ENCODE peak calls at places on chromosomes 3 and 15, in ten cellular contexts. One of them, this sample, is unnamed.

GRCh38 chr15:49179433-49180190 is 9.6 kb downstream of the GALK2 start:
- DNase-seq in RPMI8226: no peak
- DNase-seq in iPS DF 6.9: no peak
- DNase-seq in GM18507: no peak
- DNase-seq in stimulated activated CD4-positive, alpha-beta T cell treated with anti-CD3 and anti-CD28 coated beads, Interleukin-2, amount 100 ng/mL, for 24 hours: no peak
- DNase-seq in dorsolateral prefrontal cortex: no peak
- DNase-seq in fibroblast of pulmonary artery: no peak
- DNase-seq in MG63: no peak
- DNase-seq in nephron progenitor cell: no peak
- DNase-seq in skeletal muscle cell: no peak
- DNase-seq in this sample: no peak

GRCh38 chr3:28101672-28102071 is 139.7 kb upstream of the CMC1 start:
- DNase-seq in RPMI8226: no peak
- DNase-seq in nephron progenitor cell: no peak
- DNase-seq in stimulated activated CD4-positive, alpha-beta T cell treated with anti-CD3 and anti-CD28 coated beads, Interleukin-2, amount 100 ng/mL, for 24 hours: no peak
- DNase-seq in iPS DF 6.9: no peak
- DNase-seq in skeletal muscle cell: no peak
- DNase-seq in fibroblast of pulmonary artery: no peak
- DNase-seq in MG63: no peak
- DNase-seq in dorsolateral prefrontal cortex: no peak
- DNase-seq in GM18507: no peak
- DNase-seq in this sample: no peak

GRCh38 chr3:194598771-194599557 is 34.3 kb downstream of the TMEM44 start:
- DNase-seq in iPS DF 6.9: no peak
- DNase-seq in fibroblast of pulmonary artery: peak
- DNase-seq in GM18507: no peak
- DNase-seq in MG63: peak
- DNase-seq in dorsolateral prefrontal cortex: no peak
- DNase-seq in RPMI8226: no peak
- DNase-seq in nephron progenitor cell: no peak
- DNase-seq in skeletal muscle cell: no peak
- DNase-seq in stimulated activated CD4-positive, alpha-beta T cell treated with anti-CD3 and anti-CD28 coated beads, Interleukin-2, amount 100 ng/mL, for 24 hours: no peak
- DNase-seq in this sample: peak

GRCh38 chr3:131596884-131597283 is 94.1 kb upstream of the MRPL3 start:
- DNase-seq in dorsolateral prefrontal cortex: no peak
- DNase-seq in skeletal muscle cell: no peak
- DNase-seq in stimulated activated CD4-positive, alpha-beta T cell treated with anti-CD3 and anti-CD28 coated beads, Interleukin-2, amount 100 ng/mL, for 24 hours: no peak
- DNase-seq in RPMI8226: no peak
- DNase-seq in MG63: no peak
- DNase-seq in GM18507: no peak
- DNase-seq in fibroblast of pulmonary artery: no peak
- DNase-seq in iPS DF 6.9: no peak
- DNase-seq in nephron progenitor cell: no peak
- DNase-seq in this sample: no peak

GRCh38 chr3:50279255-50280016 is 549 bp downstream of the LSMEM2 start:
- DNase-seq in skeletal muscle cell: no peak
- DNase-seq in GM18507: no peak
- DNase-seq in nephron progenitor cell: no peak
- DNase-seq in RPMI8226: no peak
- DNase-seq in iPS DF 6.9: no peak
- DNase-seq in fibroblast of pulmonary artery: no peak
- DNase-seq in MG63: no peak
- DNase-seq in stimulated activated CD4-positive, alpha-beta T cell treated with anti-CD3 and anti-CD28 coated beads, Interleukin-2, amount 100 ng/mL, for 24 hours: no peak
- DNase-seq in dorsolateral prefrontal cortex: no peak
- DNase-seq in this sample: no peak

GRCh38 chr3:21330293-21330692 is 420.7 kb downstream of the ZNF385D start:
- DNase-seq in stimulated activated CD4-positive, alpha-beta T cell treated with anti-CD3 and anti-CD28 coated beads, Interleukin-2, amount 100 ng/mL, for 24 hours: no peak
- DNase-seq in RPMI8226: peak
- DNase-seq in iPS DF 6.9: no peak
- DNase-seq in MG63: no peak
- DNase-seq in nephron progenitor cell: no peak
- DNase-seq in GM18507: no peak
- DNase-seq in fibroblast of pulmonary artery: no peak
- DNase-seq in dorsolateral prefrontal cortex: no peak
- DNase-seq in skeletal muscle cell: no peak
- DNase-seq in this sample: peak

GRCh38 chr3:61981005-61981404 is 392.3 kb downstream of the FEZF2 start:
- DNase-seq in dorsolateral prefrontal cortex: no peak
- DNase-seq in GM18507: no peak
- DNase-seq in fibroblast of pulmonary artery: no peak
- DNase-seq in stimulated activated CD4-positive, alpha-beta T cell treated with anti-CD3 and anti-CD28 coated beads, Interleukin-2, amount 100 ng/mL, for 24 hours: no peak
- DNase-seq in RPMI8226: no peak
- DNase-seq in iPS DF 6.9: no peak
- DNase-seq in skeletal muscle cell: no peak
- DNase-seq in MG63: no peak
- DNase-seq in nephron progenitor cell: no peak
- DNase-seq in this sample: peak

GRCh38 chr3:157499342-157499963 is 3.8 kb downstream of the VEPH1 start:
- DNase-seq in iPS DF 6.9: peak
- DNase-seq in skeletal muscle cell: no peak
- DNase-seq in MG63: peak
- DNase-seq in fibroblast of pulmonary artery: peak
- DNase-seq in GM18507: no peak
- DNase-seq in stimulated activated CD4-positive, alpha-beta T cell treated with anti-CD3 and anti-CD28 coated beads, Interleukin-2, amount 100 ng/mL, for 24 hours: peak
- DNase-seq in RPMI8226: peak
- DNase-seq in dorsolateral prefrontal cortex: no peak
- DNase-seq in nephron progenitor cell: peak
- DNase-seq in this sample: peak

GRCh38 chr15:93382196-93382820 is 293.3 kb upstream of the RGMA start:
- DNase-seq in iPS DF 6.9: no peak
- DNase-seq in nephron progenitor cell: no peak
- DNase-seq in GM18507: no peak
- DNase-seq in stimulated activated CD4-positive, alpha-beta T cell treated with anti-CD3 and anti-CD28 coated beads, Interleukin-2, amount 100 ng/mL, for 24 hours: no peak
- DNase-seq in fibroblast of pulmonary artery: no peak
- DNase-seq in dorsolateral prefrontal cortex: no peak
- DNase-seq in MG63: no peak
- DNase-seq in RPMI8226: no peak
- DNase-seq in skeletal muscle cell: no peak
- DNase-seq in this sample: no peak

GRCh38 chr3:67362686-67363085 is 291.7 kb downstream of the SUCLG2 start:
- DNase-seq in iPS DF 6.9: no peak
- DNase-seq in stimulated activated CD4-positive, alpha-beta T cell treated with anti-CD3 and anti-CD28 coated beads, Interleukin-2, amount 100 ng/mL, for 24 hours: peak
- DNase-seq in dorsolateral prefrontal cortex: no peak
- DNase-seq in nephron progenitor cell: peak
- DNase-seq in fibroblast of pulmonary artery: peak
- DNase-seq in MG63: no peak
- DNase-seq in skeletal muscle cell: no peak
- DNase-seq in GM18507: no peak
- DNase-seq in RPMI8226: no peak
- DNase-seq in this sample: peak

GRCh38 chr3:183548262-183548769 is 7.2 kb downstream of the KLHL6 start:
- DNase-seq in iPS DF 6.9: peak
- DNase-seq in fibroblast of pulmonary artery: peak
- DNase-seq in dorsolateral prefrontal cortex: no peak
- DNase-seq in RPMI8226: no peak
- DNase-seq in GM18507: no peak
- DNase-seq in nephron progenitor cell: no peak
- DNase-seq in stimulated activated CD4-positive, alpha-beta T cell treated with anti-CD3 and anti-CD28 coated beads, Interleukin-2, amount 100 ng/mL, for 24 hours: no peak
- DNase-seq in skeletal muscle cell: peak
- DNase-seq in MG63: peak
- DNase-seq in this sample: peak

GRCh38 chr3:128878556-128879124 is 780 bp upstream of the ACAD9 start:
- DNase-seq in GM18507: no peak
- DNase-seq in iPS DF 6.9: no peak
- DNase-seq in dorsolateral prefrontal cortex: no peak
- DNase-seq in nephron progenitor cell: no peak
- DNase-seq in MG63: peak
- DNase-seq in stimulated activated CD4-positive, alpha-beta T cell treated with anti-CD3 and anti-CD28 coated beads, Interleukin-2, amount 100 ng/mL, for 24 hours: no peak
- DNase-seq in fibroblast of pulmonary artery: peak
- DNase-seq in skeletal muscle cell: peak
- DNase-seq in RPMI8226: peak
- DNase-seq in this sample: peak

GRCh38 chr3:106635271-106635670 is 742.0 kb upstream of the CCDC54 start:
- DNase-seq in MG63: peak
- DNase-seq in stimulated activated CD4-positive, alpha-beta T cell treated with anti-CD3 and anti-CD28 coated beads, Interleukin-2, amount 100 ng/mL, for 24 hours: no peak
- DNase-seq in fibroblast of pulmonary artery: peak
- DNase-seq in skeletal muscle cell: peak
- DNase-seq in RPMI8226: no peak
- DNase-seq in iPS DF 6.9: no peak
- DNase-seq in nephron progenitor cell: no peak
- DNase-seq in dorsolateral prefrontal cortex: no peak
- DNase-seq in GM18507: no peak
- DNase-seq in this sample: peak

This sample was measured in RCC 7860.